ENCODE peak calls at places on chromosomes 7 and 10, in seven cellular contexts. M is thoracic aorta, O is suprapubic skin, Q is ovary, E is progenitor cell of endocrine pancreas, P is endothelial cell of umbilical vein, T is heart right ventricle. S is an unnamed sample.

GRCh38 chr7:158356454-158356853 is 231.2 kb downstream of the PTPRN2 start:
- DNase-seq in T (no peak), M (no peak), O (no peak), Q (no peak), E (no peak), P (no peak), S (no peak)

GRCh38 chr10:119120413-119120867 is 16.5 kb downstream of the DENND10 start:
- DNase-seq in P (no peak), T (no peak), M (no peak), O (no peak), Q (no peak), E (no peak), S (no peak)

GRCh38 chr7:46153951-46154787 is 233.1 kb upstream of the IGFBP3 start:
- DNase-seq in M (no peak), O (no peak), E (no peak), P (no peak), Q (no peak), T (no peak), S (no peak)

GRCh38 chr7:124031919-124032318 is 948 bp downstream of the TMEM229A start:
- DNase-seq in M (no peak), P (no peak), T (no peak), O (no peak), E (no peak), Q (no peak), S (no peak)

GRCh38 chr7:33762903-33763295 is 142.4 kb upstream of the BMPER start:
- DNase-seq in M (no peak), O (no peak), T (no peak), Q (no peak), P (no peak), E (no peak), S (no peak)

GRCh38 chr7:64755881-64756280 is 38.3 kb upstream of the ZNF138 start:
- DNase-seq in P (no peak), O (no peak), T (no peak), Q (no peak), E (no peak), M (no peak), S (no peak)

GRCh38 chr7:40987571-40987970 is 715.3 kb downstream of the INHBA start:
- DNase-seq in O (no peak), E (no peak), Q (no peak), P (no peak), M (no peak), T (no peak), S (no peak)

GRCh38 chr7:151046603-151047573 is 1.4 kb upstream of the ASIC3 start:
- DNase-seq in T (no peak), P (no peak), E (no peak), O (no peak), M (no peak), Q (peak; percentile 59), S (no peak)

GRCh38 chr7:5284304-5285281 is 1.9 kb downstream of the SLC29A4 start:
- DNase-seq in Q (no peak), O (no peak), P (no peak), M (no peak), E (peak; percentile 63), T (peak; percentile 50), S (no peak)

GRCh38 chr7:140033779-140034363 is 28.9 kb downstream of the PARP12 start:
- DNase-seq in O (peak; percentile 61), T (no peak), Q (no peak), M (no peak), E (no peak), P (no peak), S (no peak)

GRCh38 chr7:28891192-28891872 is 66.8 kb downstream of the TRIL start:
- DNase-seq in Q (no peak), P (no peak), M (no peak), T (no peak), E (no peak), O (no peak), S (no peak)

GRCh38 chr7:74412603-74413002 is 41.1 kb upstream of the GTF2IRD1 start:
- DNase-seq in E (no peak), T (no peak), O (no peak), M (no peak), Q (no peak), P (no peak), S (no peak)

GRCh38 chr10:132845041-132845551 is 59.1 kb upstream of the NKX6-2 start:
- DNase-seq in E (no peak), T (no peak), M (no peak), P (no peak), Q (peak; percentile 25), O (peak; percentile 63), S (no peak)

GRCh38 chr10:92697663-92698511 is 8.1 kb downstream of the HHEX start:
- DNase-seq in O (no peak), M (no peak), P (peak; percentile 56), Q (no peak), E (no peak), T (no peak), S (no peak)

GRCh38 chr10:70190581-70190980 is 20.3 kb upstream of the SAR1A start:
- DNase-seq in M (no peak), E (no peak), P (no peak), O (no peak), T (no peak), Q (no peak), S (no peak)

GRCh38 chr7:8430643-8431042 is 2.8 kb upstream of the NXPH1 start:
- DNase-seq in T (no peak), P (no peak), M (no peak), Q (no peak), E (no peak), O (no peak), S (no peak)

GRCh38 chr7:6533893-6534804 is 17.1 kb downstream of the GRID2IP start:
- DNase-seq in E (no peak), O (no peak), M (no peak), P (peak; percentile 8), T (no peak), Q (no peak), S (no peak)

GRCh38 chr7:44222776-44223261 is 22.0 kb downstream of the YKT6 start:
- DNase-seq in E (no peak), T (peak; percentile 4), P (no peak), O (no peak), Q (no peak), M (no peak), S (no peak)

GRCh38 chr7:15652776-15653290 is 33.6 kb downstream of the MEOX2 start:
- DNase-seq in M (no peak), E (no peak), P (no peak), O (no peak), T (no peak), Q (no peak), S (no peak)

GRCh38 chr10:62023289-62023688 is 121.8 kb downstream of the ARID5B start:
- DNase-seq in T (no peak), P (no peak), Q (no peak), M (no peak), E (no peak), O (no peak), S (no peak)

GRCh38 chr7:64639267-64640001 is 26.5 kb upstream of the ZNF107 start:
- DNase-seq in T (no peak), P (no peak), E (no peak), Q (no peak), M (no peak), O (no peak), S (no peak)

GRCh38 chr10:128263891-128264688 is 137.9 kb upstream of the MKI67 start:
- DNase-seq in T (peak; percentile 66), O (no peak), P (peak; percentile 52), Q (peak; percentile 50), E (peak; percentile 59), M (no peak), S (no peak)

GRCh38 chr7:73423519-73424485 is 9.8 kb upstream of the FZD9 start:
- DNase-seq in T (peak; percentile 40), M (no peak), E (no peak), O (no peak), P (peak; percentile 40), Q (peak; percentile 61), S (no peak)

GRCh38 chr7:100546868-100547800 is 8.1 kb downstream of the AGFG2 start:
- DNase-seq in T (no peak), E (no peak), O (no peak), P (peak; percentile 50), M (no peak), Q (no peak), S (no peak)

GRCh38 chr7:151024435-151025056 is at the start of gene ATG9B:
- DNase-seq in P (no peak), Q (no peak), M (no peak), O (no peak), T (no peak), E (no peak), S (no peak)

GRCh38 chr7:74217455-74218342 is 7.9 kb downstream of the LAT2 start:
- DNase-seq in P (no peak), M (no peak), O (no peak), E (no peak), T (no peak), Q (no peak), S (peak; percentile 51)

GRCh38 chr7:127935847-127936376 is 95.3 kb downstream of the LRRC4 start:
- DNase-seq in P (no peak), E (no peak), Q (no peak), M (no peak), T (no peak), O (no peak), S (no peak)

GRCh38 chr7:127940365-127941160 is 90.7 kb downstream of the LRRC4 start:
- DNase-seq in P (no peak), T (no peak), E (no peak), Q (no peak), O (no peak), M (no peak), S (no peak)

GRCh38 chr7:127941471-127941870 is 89.8 kb downstream of the LRRC4 start:
- DNase-seq in O (no peak), E (no peak), T (no peak), M (no peak), P (no peak), Q (no peak), S (no peak)

GRCh38 chr7:127937066-127937680 is 94.1 kb downstream of the LRRC4 start:
- DNase-seq in E (no peak), O (no peak), M (no peak), T (no peak), P (no peak), Q (no peak), S (no peak)

GRCh38 chr7:127938588-127938987 is 92.6 kb downstream of the LRRC4 start:
- DNase-seq in T (no peak), M (no peak), P (no peak), O (no peak), E (no peak), Q (no peak), S (no peak)
- TF ChIP-seq CTCF in T (no peak), M (no peak), P (no peak), O (no peak), E (no peak), Q (no peak), S (no peak)

GRCh38 chr10:111344804-111345203 is 268.0 kb downstream of the ADRA2A start:
- DNase-seq in O (no peak), M (no peak), P (no peak), T (no peak), E (no peak), Q (no peak), S (no peak)
- TF ChIP-seq CTCF in O (no peak), M (no peak), P (no peak), T (no peak), E (peak; percentile 51), Q (no peak), S (no peak)

GRCh38 chr7:3649250-3649649 is 348.2 kb downstream of the SDK1 start:
- DNase-seq in Q (no peak), T (no peak), E (no peak), M (no peak), P (no peak), O (no peak), S (no peak)
- TF ChIP-seq CTCF in Q (no peak), T (no peak), E (no peak), M (no peak), P (no peak), O (no peak), S (no peak)

GRCh38 chr10:48548531-48549135 is 56.2 kb downstream of the ARHGAP22 start:
- DNase-seq in E (no peak), P (no peak), O (no peak), M (no peak), Q (no peak), T (no peak), S (no peak)
- TF ChIP-seq CTCF in E (no peak), P (no peak), O (no peak), M (no peak), Q (no peak), T (no peak), S (no peak)